ENCODE peak calls at places on chromosome 6, in six cellular contexts. F is NCI-H748 treated with DMSO at 0.1 percent for 48 hours; U is mesendoderm; M is DMS79; E is stimulated activated CD8-positive, alpha-beta memory T cell treated with anti-CD3 and anti-CD28 coated beads, Interleukin-12 subunit alpha, Interleukin-12 subunit beta, amount 100 ng/mL, for 4 hours; R is EL. C is an unnamed sample.

GRCh38 chr6:150275489-150275888 is 93.3 kb upstream of the IYD start:
- DNase-seq in F (no peak), U (no peak), M (no peak), E (no peak), R (no peak), C (no peak)

GRCh38 chr6:105510746-105511145 is 107.9 kb upstream of the PREP start:
- DNase-seq in F (no peak), U (no peak), M (no peak), E (no peak), R (no peak), C (peak)

GRCh38 chr6:168159503-168159902 is 80.5 kb upstream of the FRMD1 start:
- DNase-seq in F (no peak), U (no peak), M (no peak), E (no peak), R (no peak), C (no peak)

GRCh38 chr6:42404494-42404893 is 47.2 kb downstream of the TRERF1 start:
- DNase-seq in F (no peak), U (peak), M (no peak), E (no peak), R (peak), C (peak)

GRCh38 chr6:35640017-35640664 is 48.6 kb downstream of the FKBP5 start:
- DNase-seq in F (no peak), U (no peak), M (no peak), E (no peak), R (no peak), C (no peak)

GRCh38 chr6:34912715-34913464 is 23.8 kb downstream of the ANKS1A start:
- DNase-seq in F (no peak), U (no peak), M (no peak), E (no peak), R (peak), C (peak)

GRCh38 chr6:169702640-169703246 is 817 bp downstream of the C6orf120 start:
- DNase-seq in F (no peak), U (no peak), M (peak), E (peak), R (no peak), C (no peak)

GRCh38 chr6:33595001-33595846 is 15.1 kb upstream of the BAK1 start:
- DNase-seq in F (no peak), U (no peak), M (no peak), E (no peak), R (peak), C (no peak)

GRCh38 chr6:169841907-169842606 is 90.6 kb downstream of the ERMARD start:
- DNase-seq in F (no peak), U (no peak), M (no peak), E (no peak), R (no peak), C (no peak)

GRCh38 chr6:134826889-134827737 is 122.8 kb downstream of the ALDH8A1 start:
- DNase-seq in F (no peak), U (no peak), M (no peak), E (no peak), R (peak), C (peak)

GRCh38 chr6:168030881-168031280 is 33.4 kb downstream of the KIF25 start:
- DNase-seq in F (no peak), U (no peak), M (no peak), E (no peak), R (no peak), C (no peak)

GRCh38 chr6:128363020-128363419 is 157.4 kb downstream of the PTPRK start:
- DNase-seq in F (no peak), U (no peak), M (no peak), E (no peak), R (no peak), C (no peak)

GRCh38 chr6:33425668-33426577 is 6.1 kb downstream of the SYNGAP1 start:
- DNase-seq in F (peak), U (peak), M (peak), E (peak), R (peak), C (peak)

GRCh38 chr6:78954740-78955139 is 87.4 kb downstream of the IRAK1BP1 start:
- DNase-seq in F (no peak), U (no peak), M (no peak), E (no peak), R (no peak), C (no peak)

GRCh38 chr6:138278326-138278725 is 60.0 kb upstream of the PBOV1 start:
- DNase-seq in F (peak), U (peak), M (no peak), E (no peak), R (peak), C (peak)

GRCh38 chr6:157046776-157047175 is 269.6 kb downstream of the ARID1B start:
- DNase-seq in F (no peak), U (no peak), M (no peak), E (no peak), R (no peak), C (no peak)

GRCh38 chr6:39892490-39893129 is 41.7 kb downstream of the MOCS1 start:
- DNase-seq in F (peak), U (peak), M (no peak), E (no peak), R (peak), C (peak)

GRCh38 chr6:156719720-156720563 is 57.2 kb upstream of the ARID1B start:
- DNase-seq in F (no peak), U (peak), M (peak), E (peak), R (peak), C (peak)

GRCh38 chr6:26342106-26342999 is 22.6 kb upstream of the BTN3A2 start:
- DNase-seq in F (peak), U (peak), M (no peak), E (no peak), R (peak), C (peak)

GRCh38 chr6:131443514-131443913 is 129.5 kb upstream of the ARG1 start:
- DNase-seq in F (no peak), U (no peak), M (no peak), E (no peak), R (no peak), C (no peak)

C was measured in fibroblast of the aortic adventitia.